ENCODE peak calls at places on chromosomes 16 and 17, in eight cellular contexts. One of them, this sample, is unnamed.
A peak's percentile ranks its signal among the peaks of the same experiment; 100 is the strongest.

GRCh38 chr17:40550608-40551007 is 14.7 kb downstream of the CCR7 start:
- DNase-seq in HepG2: no peak
- DNase-seq in K562: no peak
- DNase-seq in GM23338: no peak
- DNase-seq in A549: peak; percentile 73
- DNase-seq in GM12878: no peak
- DNase-seq in HCT116: no peak
- DNase-seq in HL-60: no peak
- DNase-seq in this sample: no peak

GRCh38 chr16:59126486-59126885 is 392.4 kb upstream of the GOT2 start:
- DNase-seq in GM12878: no peak
- DNase-seq in GM23338: no peak
- DNase-seq in HepG2: no peak
- DNase-seq in HL-60: no peak
- DNase-seq in A549: peak; percentile 12
- DNase-seq in HCT116: no peak
- DNase-seq in K562: no peak
- DNase-seq in this sample: no peak

GRCh38 chr16:84532299-84532724 is 27.9 kb upstream of the MEAK7 start:
- DNase-seq in GM23338: peak; percentile 90
- DNase-seq in GM12878: no peak
- DNase-seq in HepG2: peak; percentile 56
- DNase-seq in A549: peak; percentile 85
- DNase-seq in HCT116: no peak
- DNase-seq in K562: no peak
- DNase-seq in HL-60: no peak
- DNase-seq in this sample: no peak

GRCh38 chr16:89116341-89117238 is 22.9 kb downstream of the ACSF3 start:
- DNase-seq in HepG2: no peak
- DNase-seq in GM23338: no peak
- DNase-seq in GM12878: no peak
- DNase-seq in HL-60: no peak
- DNase-seq in A549: no peak
- DNase-seq in HCT116: no peak
- DNase-seq in K562: no peak
- DNase-seq in this sample: no peak

GRCh38 chr16:68311316-68311620 is 449 bp downstream of the PRMT7 start:
- DNase-seq in HL-60: no peak
- DNase-seq in GM23338: peak; percentile 60
- DNase-seq in GM12878: no peak
- DNase-seq in HCT116: no peak
- DNase-seq in K562: no peak
- DNase-seq in A549: no peak
- DNase-seq in HepG2: peak; percentile 46
- DNase-seq in this sample: no peak

GRCh38 chr16:67707790-67708189 is 11.3 kb downstream of the GFOD2 start:
- DNase-seq in HepG2: no peak
- DNase-seq in GM23338: no peak
- DNase-seq in HL-60: no peak
- DNase-seq in K562: no peak
- DNase-seq in HCT116: no peak
- DNase-seq in A549: no peak
- DNase-seq in GM12878: no peak
- DNase-seq in this sample: no peak

GRCh38 chr17:7001562-7001961 is 5.7 kb downstream of the ALOX12 start:
- DNase-seq in GM23338: peak; percentile 69
- DNase-seq in HCT116: no peak
- DNase-seq in A549: peak; percentile 65
- DNase-seq in HepG2: no peak
- DNase-seq in K562: peak; percentile 32
- DNase-seq in HL-60: no peak
- DNase-seq in GM12878: no peak
- DNase-seq in this sample: no peak

GRCh38 chr16:85986931-85987749 is 88.2 kb downstream of the IRF8 start:
- DNase-seq in GM23338: peak; percentile 66
- DNase-seq in K562: no peak
- DNase-seq in GM12878: no peak
- DNase-seq in HCT116: no peak
- DNase-seq in HepG2: peak; percentile 12
- DNase-seq in HL-60: no peak
- DNase-seq in A549: no peak
- DNase-seq in this sample: peak; percentile 78

GRCh38 chr17:78583091-78583490 is 5.9 kb upstream of the DNAH17 start:
- DNase-seq in GM23338: peak; percentile 75
- DNase-seq in K562: peak; percentile 65
- DNase-seq in A549: peak; percentile 65
- DNase-seq in GM12878: no peak
- DNase-seq in HepG2: no peak
- DNase-seq in HL-60: no peak
- DNase-seq in HCT116: peak; percentile 44
- DNase-seq in this sample: peak; percentile 63

GRCh38 chr17:5800646-5801045 is 216.3 kb upstream of the NLRP1 start:
- DNase-seq in HCT116: no peak
- DNase-seq in GM12878: no peak
- DNase-seq in HL-60: no peak
- DNase-seq in K562: no peak
- DNase-seq in A549: no peak
- DNase-seq in HepG2: no peak
- DNase-seq in GM23338: peak; percentile 24
- DNase-seq in this sample: no peak

GRCh38 chr16:86531193-86531550 is 20.8 kb downstream of the FOXF1 start:
- DNase-seq in HL-60: no peak
- DNase-seq in GM12878: no peak
- DNase-seq in HCT116: no peak
- DNase-seq in K562: no peak
- DNase-seq in GM23338: no peak
- DNase-seq in HepG2: no peak
- DNase-seq in A549: no peak
- DNase-seq in this sample: no peak

DNA sequence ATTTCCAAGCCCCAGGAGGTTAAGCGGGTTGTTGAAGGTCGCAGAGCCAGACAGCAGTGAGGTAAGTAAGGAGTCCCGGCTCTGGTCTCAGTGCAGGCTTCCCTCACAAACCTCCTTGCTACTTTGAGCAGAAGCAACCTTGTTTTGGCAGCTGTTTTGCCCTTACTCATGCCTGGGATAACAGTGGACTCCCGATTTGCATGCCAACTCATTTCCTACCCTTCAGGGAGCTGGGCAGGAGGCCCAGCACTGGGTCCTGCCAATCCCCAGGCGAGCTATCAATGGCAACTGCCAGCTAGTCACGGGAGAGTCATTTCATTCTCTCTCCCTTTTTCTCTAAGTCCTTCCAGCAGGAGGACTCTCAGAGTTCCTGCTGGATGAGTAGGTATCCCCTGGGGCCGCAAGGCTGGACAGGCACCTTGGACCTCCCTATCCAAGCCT is 72.0 kb upstream of the KSR1 start:
- DNase-seq in K562: no peak
- DNase-seq in HepG2: no peak
- DNase-seq in GM23338: no peak
- DNase-seq in GM12878: no peak
- DNase-seq in A549: peak; percentile 67
- DNase-seq in HCT116: no peak
- DNase-seq in HL-60: no peak
- DNase-seq in this sample: no peak
- TF ChIP-seq REST in K562: no peak
- TF ChIP-seq REST in HepG2: no peak
- TF ChIP-seq REST in GM23338: no peak
- TF ChIP-seq REST in GM12878: no peak
- TF ChIP-seq REST in A549: no peak
- TF ChIP-seq REST in HCT116: no peak
- TF ChIP-seq REST in HL-60: no peak
- TF ChIP-seq REST in this sample: peak; percentile 27

DNA sequence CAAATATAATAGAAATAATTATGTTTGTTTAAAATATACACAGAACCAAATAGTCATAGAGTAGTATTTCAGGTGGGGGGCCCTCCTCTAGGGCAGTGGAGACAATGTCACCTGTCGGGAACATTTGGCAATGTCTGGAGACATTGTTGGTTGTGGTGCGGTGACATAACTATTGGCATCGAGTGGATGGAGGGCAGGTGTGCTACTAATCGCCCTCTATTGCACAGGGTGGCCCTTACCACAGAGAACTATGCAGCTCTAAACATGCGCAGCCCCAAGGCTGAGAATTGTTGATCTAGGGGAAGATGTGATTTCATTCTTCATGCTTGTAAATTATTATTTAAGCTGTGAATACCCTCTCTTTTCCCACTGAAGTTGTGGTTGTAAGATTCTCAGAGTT is 594.0 kb downstream of the WWOX start:
- DNase-seq in GM12878: no peak
- DNase-seq in HepG2: no peak
- DNase-seq in GM23338: no peak
- DNase-seq in K562: no peak
- DNase-seq in HCT116: no peak
- DNase-seq in HL-60: no peak
- DNase-seq in A549: no peak
- DNase-seq in this sample: no peak
- TF ChIP-seq REST in GM12878: no peak
- TF ChIP-seq REST in HepG2: no peak
- TF ChIP-seq REST in GM23338: no peak
- TF ChIP-seq REST in K562: no peak
- TF ChIP-seq REST in HCT116: no peak
- TF ChIP-seq REST in HL-60: no peak
- TF ChIP-seq REST in A549: no peak
- TF ChIP-seq REST in this sample: no peak

DNA sequence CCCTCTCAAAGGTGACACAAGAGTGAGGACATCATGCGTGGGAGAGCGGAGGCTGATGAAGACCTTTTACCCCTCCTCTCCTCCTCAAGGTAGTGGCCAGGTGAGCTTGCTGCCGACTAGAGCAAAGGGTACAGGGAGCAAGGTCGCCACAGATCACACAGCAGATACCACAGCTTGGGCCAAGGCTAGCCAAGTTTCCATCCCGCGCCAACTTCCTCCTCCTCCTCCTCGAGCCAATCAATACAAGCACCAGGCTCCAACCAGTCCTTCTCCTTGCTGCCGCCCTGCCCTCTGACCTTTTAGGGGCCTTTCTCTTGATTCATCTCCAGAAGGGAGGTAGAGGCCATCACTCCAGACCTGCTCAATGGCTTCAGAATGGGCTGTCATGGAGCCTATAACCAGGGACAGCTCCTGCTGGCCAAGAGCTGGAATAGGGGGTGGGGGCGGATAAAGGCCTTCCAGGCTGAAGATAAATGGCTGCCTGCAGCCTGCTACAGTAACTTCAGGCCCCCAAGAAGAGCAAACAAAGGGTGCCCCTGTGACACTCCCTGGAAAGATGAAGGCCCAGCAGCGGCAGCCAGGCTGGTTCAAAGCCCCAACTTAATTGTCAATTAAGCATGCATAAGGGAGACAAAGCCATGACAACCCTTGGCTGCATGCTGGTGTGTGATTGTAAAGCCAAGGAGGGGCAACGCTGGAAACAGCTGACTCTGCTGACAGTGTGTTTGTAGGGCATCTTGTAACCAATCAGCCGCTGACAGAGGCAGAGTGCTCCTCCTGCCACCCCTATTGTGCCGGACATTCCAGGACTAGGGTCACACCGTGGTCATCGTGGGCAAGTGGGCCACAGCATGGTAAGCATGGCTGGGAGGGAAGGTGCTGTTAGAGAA is 17.7 kb downstream of the HNF1B start:
- DNase-seq in HL-60: no peak
- DNase-seq in GM12878: no peak
- DNase-seq in K562: no peak
- DNase-seq in GM23338: no peak
- DNase-seq in A549: no peak
- DNase-seq in HCT116: no peak
- DNase-seq in HepG2: no peak
- DNase-seq in this sample: no peak
- TF ChIP-seq REST in HL-60: no peak
- TF ChIP-seq REST in GM12878: no peak
- TF ChIP-seq REST in K562: no peak
- TF ChIP-seq REST in GM23338: no peak
- TF ChIP-seq REST in A549: no peak
- TF ChIP-seq REST in HCT116: no peak
- TF ChIP-seq REST in HepG2: no peak
- TF ChIP-seq REST in this sample: no peak

GRCh38 chr16:4945560-4946502 is 8.9 kb upstream of the PPL start:
- DNase-seq in GM12878: no peak
- DNase-seq in HepG2: no peak
- DNase-seq in GM23338: no peak
- DNase-seq in HL-60: no peak
- DNase-seq in K562: no peak
- DNase-seq in HCT116: peak; percentile 74
- DNase-seq in A549: peak; percentile 74
- DNase-seq in this sample: no peak

GRCh38 chr16:4942481-4942880 is 5.5 kb upstream of the PPL start:
- DNase-seq in GM12878: no peak
- DNase-seq in GM23338: no peak
- DNase-seq in K562: no peak
- DNase-seq in HepG2: no peak
- DNase-seq in HL-60: no peak
- DNase-seq in HCT116: no peak
- DNase-seq in A549: no peak
- DNase-seq in this sample: no peak

GRCh38 chr16:4946917-4947316 is 10.0 kb upstream of the PPL start:
- DNase-seq in HCT116: no peak
- DNase-seq in HL-60: no peak
- DNase-seq in GM23338: no peak
- DNase-seq in HepG2: no peak
- DNase-seq in A549: no peak
- DNase-seq in GM12878: no peak
- DNase-seq in K562: no peak
- DNase-seq in this sample: no peak

GRCh38 chr16:4947722-4948503 is 10.2 kb upstream of the SEC14L5 start:
- DNase-seq in HCT116: no peak
- DNase-seq in HL-60: peak; percentile 78
- DNase-seq in GM12878: no peak
- DNase-seq in K562: no peak
- DNase-seq in HepG2: peak; percentile 85
- DNase-seq in GM23338: peak; percentile 75
- DNase-seq in A549: no peak
- DNase-seq in this sample: no peak

DNA sequence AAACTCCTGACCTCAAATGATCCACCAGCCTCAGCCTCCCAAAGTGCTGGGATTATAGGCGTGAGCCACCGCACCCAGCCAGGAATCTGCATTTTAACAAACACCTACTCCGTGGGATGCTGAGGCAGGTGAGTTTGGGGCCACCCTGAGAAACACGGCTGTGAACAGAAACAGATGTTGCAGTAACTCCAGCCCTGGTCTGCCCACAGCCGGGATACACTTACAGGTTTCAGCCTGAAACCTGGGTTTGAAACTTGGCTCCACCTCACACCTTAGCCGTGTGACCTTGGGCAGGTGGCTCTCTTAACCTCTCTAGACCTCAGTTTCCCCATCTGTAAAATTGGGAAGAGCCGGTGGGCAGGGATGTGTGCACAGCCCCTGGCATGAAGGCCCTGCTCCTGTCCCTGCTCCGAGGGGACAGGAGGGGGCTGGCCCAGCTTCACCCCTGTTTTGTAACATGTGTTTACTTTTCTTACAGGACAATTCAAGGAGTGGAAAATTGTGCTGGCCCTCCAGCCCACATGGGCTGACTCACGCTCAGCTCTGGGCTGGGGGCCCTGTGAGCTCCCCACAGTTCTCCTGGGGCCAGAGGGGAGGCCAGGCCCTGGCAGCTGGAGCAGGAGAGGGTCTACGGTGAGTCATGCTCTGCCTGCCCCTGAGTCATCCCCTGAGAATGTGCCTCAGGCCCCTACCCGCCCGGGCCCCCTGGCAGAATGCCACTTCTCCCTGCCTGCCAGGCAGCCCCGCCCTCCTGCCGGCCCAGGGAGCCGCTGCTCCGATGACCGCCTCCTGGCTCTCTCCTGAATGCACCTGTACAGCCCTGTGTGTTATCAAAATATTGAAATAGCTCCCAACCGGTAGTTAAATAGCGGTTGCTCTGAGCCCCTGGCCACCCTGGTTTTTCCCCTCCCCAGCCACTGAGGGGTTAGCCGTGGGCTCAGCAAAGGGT is 7.7 kb upstream of the PPL start:
- DNase-seq in HCT116: peak; percentile 84
- DNase-seq in HL-60: peak; percentile 50
- DNase-seq in K562: peak; percentile 54
- DNase-seq in GM23338: peak; percentile 66
- DNase-seq in GM12878: no peak
- DNase-seq in HepG2: peak; percentile 98
- DNase-seq in A549: peak; percentile 94
- DNase-seq in this sample: peak; percentile 64
- TF ChIP-seq REST in HCT116: no peak
- TF ChIP-seq REST in HL-60: no peak
- TF ChIP-seq REST in K562: no peak
- TF ChIP-seq REST in GM23338: no peak
- TF ChIP-seq REST in GM12878: no peak
- TF ChIP-seq REST in HepG2: no peak
- TF ChIP-seq REST in A549: no peak
- TF ChIP-seq REST in this sample: no peak